ENCODE peak calls at places on chromosome 5, in nine cellular contexts. V, M, W, P, A, Y, T, N and S are unnamed samples.

GRCh38 chr5:62466228-62466627 is 53.7 kb downstream of the IPO11 start:
- DNase-seq in V (no peak), M (no peak), W (no peak), P (no peak), A (no peak), Y (no peak), T (no peak), N (no peak), S (no peak)

GRCh38 chr5:82798676-82799075 is 278.5 kb downstream of the TMEM167A start:
- DNase-seq in V (no peak), M (no peak), W (no peak), P (no peak), A (no peak), Y (no peak), T (no peak), N (no peak), S (no peak)

GRCh38 chr5:124285071-124285470 is 461.4 kb downstream of the ZNF608 start:
- DNase-seq in V (peak), M (no peak), W (no peak), P (no peak), A (peak), Y (no peak), T (no peak), N (no peak), S (no peak)

GRCh38 chr5:178439411-178440162 is 150.6 kb downstream of the COL23A1 start:
- DNase-seq in V (no peak), M (no peak), W (no peak), P (no peak), A (no peak), Y (no peak), T (no peak), N (no peak), S (no peak)

GRCh38 chr5:959581-960531 is 48.7 kb upstream of the NKD2 start:
- DNase-seq in V (no peak), M (no peak), W (no peak), P (no peak), A (no peak), Y (no peak), T (no peak), N (no peak), S (no peak)

GRCh38 chr5:131589510-131590348 is 45.3 kb downstream of the RAPGEF6 start:
- DNase-seq in V (peak), M (no peak), W (peak), P (peak), A (peak), Y (no peak), T (peak), N (peak), S (peak)

GRCh38 chr5:132065351-132065937 is 5.0 kb downstream of the IL3 start:
- DNase-seq in V (peak), M (peak), W (peak), P (peak), A (peak), Y (peak), T (peak), N (peak), S (peak)

GRCh38 chr5:132425009-132425937 is 55.8 kb downstream of the SLC22A5 start:
- DNase-seq in V (no peak), M (peak), W (no peak), P (peak), A (peak), Y (peak), T (peak), N (peak), S (peak)

GRCh38 chr5:55538621-55539020 is 3.9 kb upstream of the PLPP1 start:
- DNase-seq in V (no peak), M (no peak), W (no peak), P (no peak), A (no peak), Y (no peak), T (no peak), N (no peak), S (no peak)

GRCh38 chr5:135944967-135945560 is 9.7 kb downstream of the LECT2 start:
- DNase-seq in V (peak), M (peak), W (peak), P (peak), A (peak), Y (peak), T (peak), N (peak), S (peak)

GRCh38 chr5:137747848-137748247 is 6.3 kb downstream of the HNRNPA0 start:
- DNase-seq in V (no peak), M (no peak), W (no peak), P (no peak), A (no peak), Y (no peak), T (no peak), N (no peak), S (no peak)

GRCh38 chr5:153748823-153749222 is 258.4 kb downstream of the GRIA1 start:
- DNase-seq in V (no peak), M (no peak), W (no peak), P (no peak), A (no peak), Y (no peak), T (no peak), N (no peak), S (no peak)